ENCODE peak calls at places on chromosome 10, in nine cellular contexts. One of them, this sample, is unnamed.

GRCh38 chr10:68434657-68435056 is 27.6 kb upstream of the RUFY2 start:
- DNase-seq in ovary: no peak
- DNase-seq in uterus: no peak
- DNase-seq in GM12878: no peak
- DNase-seq in IMR-90: peak
- DNase-seq in breast epithelium: no peak
- DNase-seq in tibial nerve: no peak
- DNase-seq in endothelial cell of umbilical vein: no peak
- DNase-seq in body of pancreas: no peak
- DNase-seq in this sample: no peak

GRCh38 chr10:34010891-34011290 is 676.4 kb upstream of the NRP1 start:
- DNase-seq in ovary: no peak
- DNase-seq in breast epithelium: no peak
- DNase-seq in body of pancreas: no peak
- DNase-seq in GM12878: no peak
- DNase-seq in tibial nerve: no peak
- DNase-seq in IMR-90: peak
- DNase-seq in uterus: no peak
- DNase-seq in endothelial cell of umbilical vein: no peak
- DNase-seq in this sample: no peak

GRCh38 chr10:91772461-91772860 is 25.8 kb upstream of the TNKS2 start:
- DNase-seq in IMR-90: no peak
- DNase-seq in tibial nerve: no peak
- DNase-seq in body of pancreas: no peak
- DNase-seq in endothelial cell of umbilical vein: no peak
- DNase-seq in breast epithelium: no peak
- DNase-seq in GM12878: no peak
- DNase-seq in ovary: no peak
- DNase-seq in uterus: no peak
- DNase-seq in this sample: no peak

GRCh38 chr10:14244801-14245211 is 85.9 kb downstream of the FRMD4A start:
- DNase-seq in ovary: no peak
- DNase-seq in GM12878: no peak
- DNase-seq in body of pancreas: no peak
- DNase-seq in endothelial cell of umbilical vein: peak
- DNase-seq in uterus: no peak
- DNase-seq in tibial nerve: no peak
- DNase-seq in breast epithelium: no peak
- DNase-seq in IMR-90: peak
- DNase-seq in this sample: no peak

GRCh38 chr10:1449806-1450205 is 287.5 kb downstream of the ADARB2 start:
- DNase-seq in uterus: no peak
- DNase-seq in GM12878: no peak
- DNase-seq in endothelial cell of umbilical vein: no peak
- DNase-seq in ovary: no peak
- DNase-seq in tibial nerve: no peak
- DNase-seq in breast epithelium: no peak
- DNase-seq in body of pancreas: no peak
- DNase-seq in IMR-90: no peak
- DNase-seq in this sample: no peak

GRCh38 chr10:121952226-121952625 is 22.8 kb downstream of the NSMCE4A start:
- DNase-seq in GM12878: no peak
- DNase-seq in tibial nerve: no peak
- DNase-seq in uterus: no peak
- DNase-seq in ovary: no peak
- DNase-seq in breast epithelium: no peak
- DNase-seq in body of pancreas: no peak
- DNase-seq in IMR-90: peak
- DNase-seq in endothelial cell of umbilical vein: no peak
- DNase-seq in this sample: no peak

GRCh38 chr10:44462338-44462914 is 77.5 kb upstream of the CXCL12 start:
- DNase-seq in tibial nerve: no peak
- DNase-seq in ovary: no peak
- DNase-seq in GM12878: no peak
- DNase-seq in uterus: no peak
- DNase-seq in body of pancreas: no peak
- DNase-seq in IMR-90: no peak
- DNase-seq in endothelial cell of umbilical vein: no peak
- DNase-seq in breast epithelium: no peak
- DNase-seq in this sample: no peak

GRCh38 chr10:7111574-7111973 is 299.3 kb downstream of the SFMBT2 start:
- DNase-seq in GM12878: no peak
- DNase-seq in body of pancreas: no peak
- DNase-seq in ovary: no peak
- DNase-seq in tibial nerve: no peak
- DNase-seq in endothelial cell of umbilical vein: peak
- DNase-seq in uterus: no peak
- DNase-seq in breast epithelium: no peak
- DNase-seq in IMR-90: peak
- DNase-seq in this sample: no peak

GRCh38 chr10:29826801-29827200 is 192.0 kb upstream of the SVIL start:
- DNase-seq in GM12878: no peak
- DNase-seq in endothelial cell of umbilical vein: peak
- DNase-seq in IMR-90: no peak
- DNase-seq in breast epithelium: no peak
- DNase-seq in body of pancreas: no peak
- DNase-seq in ovary: no peak
- DNase-seq in tibial nerve: no peak
- DNase-seq in uterus: no peak
- DNase-seq in this sample: no peak

GRCh38 chr10:60732240-60733188 is 45.8 kb upstream of the CDK1 start:
- DNase-seq in tibial nerve: no peak
- DNase-seq in breast epithelium: peak
- DNase-seq in ovary: peak
- DNase-seq in GM12878: no peak
- DNase-seq in endothelial cell of umbilical vein: no peak
- DNase-seq in uterus: peak
- DNase-seq in body of pancreas: peak
- DNase-seq in IMR-90: no peak
- DNase-seq in this sample: no peak

GRCh38 chr10:70197235-70197952 is 27.1 kb upstream of the SAR1A start:
- DNase-seq in endothelial cell of umbilical vein: no peak
- DNase-seq in uterus: no peak
- DNase-seq in GM12878: no peak
- DNase-seq in IMR-90: no peak
- DNase-seq in breast epithelium: no peak
- DNase-seq in ovary: no peak
- DNase-seq in tibial nerve: no peak
- DNase-seq in body of pancreas: no peak
- DNase-seq in this sample: no peak

GRCh38 chr10:102065561-102066420 is 642 bp downstream of the HPS6 start:
- DNase-seq in breast epithelium: no peak
- DNase-seq in ovary: peak
- DNase-seq in tibial nerve: no peak
- DNase-seq in IMR-90: peak
- DNase-seq in endothelial cell of umbilical vein: no peak
- DNase-seq in GM12878: no peak
- DNase-seq in body of pancreas: peak
- DNase-seq in uterus: peak
- DNase-seq in this sample: no peak

GRCh38 chr10:124025152-124025551 is 68.2 kb downstream of the CHST15 start:
- DNase-seq in breast epithelium: no peak
- DNase-seq in endothelial cell of umbilical vein: no peak
- DNase-seq in tibial nerve: no peak
- DNase-seq in ovary: no peak
- DNase-seq in body of pancreas: no peak
- DNase-seq in uterus: no peak
- DNase-seq in IMR-90: no peak
- DNase-seq in GM12878: no peak
- DNase-seq in this sample: no peak

GRCh38 chr10:3992374-3993178 is 207.6 kb upstream of the KLF6 start:
- DNase-seq in breast epithelium: no peak
- DNase-seq in ovary: peak
- DNase-seq in tibial nerve: no peak
- DNase-seq in body of pancreas: no peak
- DNase-seq in GM12878: no peak
- DNase-seq in IMR-90: no peak
- DNase-seq in endothelial cell of umbilical vein: peak
- DNase-seq in uterus: no peak
- DNase-seq in this sample: no peak

GRCh38 chr10:110461088-110461487 is 36.6 kb upstream of the DUSP5 start:
- DNase-seq in body of pancreas: no peak
- DNase-seq in breast epithelium: no peak
- DNase-seq in endothelial cell of umbilical vein: no peak
- DNase-seq in uterus: no peak
- DNase-seq in IMR-90: no peak
- DNase-seq in GM12878: no peak
- DNase-seq in tibial nerve: no peak
- DNase-seq in ovary: no peak
- DNase-seq in this sample: no peak

GRCh38 chr10:80486151-80486692 is 32.1 kb downstream of the TSPAN14 start:
- DNase-seq in IMR-90: no peak
- DNase-seq in tibial nerve: no peak
- DNase-seq in endothelial cell of umbilical vein: no peak
- DNase-seq in GM12878: no peak
- DNase-seq in uterus: no peak
- DNase-seq in body of pancreas: no peak
- DNase-seq in ovary: no peak
- DNase-seq in breast epithelium: no peak
- DNase-seq in this sample: no peak
- H3K4me3 ChIP-seq in IMR-90: no peak
- H3K4me3 ChIP-seq in tibial nerve: no peak
- H3K4me3 ChIP-seq in endothelial cell of umbilical vein: no peak
- H3K4me3 ChIP-seq in GM12878: no peak
- H3K4me3 ChIP-seq in uterus: no peak
- H3K4me3 ChIP-seq in body of pancreas: no peak
- H3K4me3 ChIP-seq in ovary: no peak
- H3K4me3 ChIP-seq in breast epithelium: no peak
- H3K4me3 ChIP-seq in this sample: no peak

DNA sequence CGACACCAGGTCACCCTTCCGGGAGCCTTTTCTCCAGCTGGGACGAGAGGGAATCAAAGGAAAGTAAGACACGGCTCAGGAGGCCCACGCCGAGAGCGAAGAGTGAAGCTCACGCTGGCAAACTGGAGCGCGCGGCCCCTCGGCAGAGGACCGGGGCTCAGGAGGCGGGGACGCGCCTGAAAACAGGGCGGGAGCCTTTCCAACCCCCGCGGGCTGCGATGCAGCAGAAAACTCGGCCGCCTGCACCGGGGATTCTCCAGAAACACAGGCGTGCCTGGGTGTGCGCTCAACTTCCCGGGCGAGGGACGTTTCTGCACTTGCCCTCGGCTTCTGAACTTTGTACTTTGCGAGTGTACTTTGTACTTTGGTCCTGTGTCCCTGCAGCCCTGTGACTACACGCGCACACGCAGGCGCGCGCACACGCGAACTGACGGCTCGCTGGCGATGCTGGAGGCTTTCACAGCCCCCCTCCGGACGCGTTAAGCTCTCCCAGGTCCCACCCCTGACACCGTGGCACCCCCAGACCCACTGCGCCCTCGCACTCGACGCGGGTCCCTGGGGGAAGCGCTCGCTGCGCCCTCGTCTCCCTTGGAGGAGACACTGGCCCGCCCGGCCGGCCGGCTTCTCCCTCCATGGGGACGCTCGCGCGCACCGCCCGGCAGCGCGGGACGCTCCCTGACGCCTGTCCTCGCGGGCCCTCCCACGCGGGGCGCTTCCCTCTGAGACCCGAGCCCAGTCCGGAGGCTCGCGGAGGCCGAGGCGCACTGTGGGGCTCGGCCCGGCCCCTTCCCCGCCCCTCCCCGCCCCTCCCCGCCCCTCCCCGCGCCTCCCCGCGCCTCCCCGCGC is 588 bp upstream of the PAOX start:
- DNase-seq in tibial nerve: peak
- DNase-seq in breast epithelium: no peak
- DNase-seq in endothelial cell of umbilical vein: peak
- DNase-seq in body of pancreas: peak
- DNase-seq in ovary: peak
- DNase-seq in uterus: peak
- DNase-seq in GM12878: no peak
- DNase-seq in IMR-90: peak
- DNase-seq in this sample: no peak
- TF ChIP-seq POLR2A in tibial nerve: peak
- TF ChIP-seq POLR2A in breast epithelium: no peak
- TF ChIP-seq POLR2A in endothelial cell of umbilical vein: no peak
- TF ChIP-seq POLR2A in body of pancreas: no peak
- TF ChIP-seq POLR2A in ovary: no peak
- TF ChIP-seq POLR2A in uterus: no peak
- TF ChIP-seq POLR2A in GM12878: peak
- TF ChIP-seq POLR2A in IMR-90: no peak
- TF ChIP-seq POLR2A in this sample: no peak

DNA sequence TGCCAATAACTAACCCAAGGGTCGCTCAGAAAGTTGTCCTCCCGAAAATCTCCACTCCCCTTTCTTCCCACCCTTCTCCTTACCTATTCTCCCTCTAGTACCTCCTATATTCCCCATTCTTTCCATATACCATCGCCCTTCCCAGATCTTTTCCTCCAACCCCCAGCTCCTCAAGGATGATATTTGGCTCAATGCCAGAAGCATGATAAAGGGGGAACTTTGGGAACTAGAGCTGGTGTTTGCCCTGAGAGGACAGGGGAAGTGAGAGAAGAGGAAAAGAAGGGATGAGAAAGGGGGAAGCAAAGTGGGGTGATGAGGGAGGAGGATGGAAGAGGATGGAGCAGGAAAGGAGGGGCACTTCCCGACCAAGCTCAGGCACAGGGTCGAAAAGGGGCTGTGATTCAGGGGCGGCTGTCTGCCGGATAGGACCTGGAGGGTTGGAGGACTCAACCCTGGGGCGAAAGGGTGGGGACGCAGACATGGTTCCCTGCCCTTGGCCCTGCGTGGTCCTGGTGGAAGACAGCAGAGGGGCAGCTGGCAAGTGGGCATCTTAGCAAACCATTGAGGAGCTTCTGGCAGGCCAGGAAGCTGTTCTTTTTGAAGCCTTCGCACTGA is 1.8 kb downstream of the OIT3 start:
- DNase-seq in endothelial cell of umbilical vein: no peak
- DNase-seq in body of pancreas: no peak
- DNase-seq in tibial nerve: no peak
- DNase-seq in ovary: no peak
- DNase-seq in GM12878: no peak
- DNase-seq in uterus: no peak
- DNase-seq in IMR-90: no peak
- DNase-seq in breast epithelium: no peak
- DNase-seq in this sample: no peak
- H3K4me3 ChIP-seq in endothelial cell of umbilical vein: no peak
- H3K4me3 ChIP-seq in body of pancreas: no peak
- H3K4me3 ChIP-seq in tibial nerve: no peak
- H3K4me3 ChIP-seq in ovary: no peak
- H3K4me3 ChIP-seq in GM12878: no peak
- H3K4me3 ChIP-seq in uterus: no peak
- H3K4me3 ChIP-seq in IMR-90: no peak
- H3K4me3 ChIP-seq in breast epithelium: no peak
- H3K4me3 ChIP-seq in this sample: no peak

GRCh38 chr10:27240891-27241639 is 468 bp upstream of the ACBD5 start:
- DNase-seq in GM12878: no peak
- DNase-seq in breast epithelium: peak
- DNase-seq in IMR-90: no peak
- DNase-seq in tibial nerve: no peak
- DNase-seq in ovary: peak
- DNase-seq in uterus: peak
- DNase-seq in endothelial cell of umbilical vein: peak
- DNase-seq in body of pancreas: peak
- DNase-seq in this sample: no peak
- TF ChIP-seq POLR2A in GM12878: no peak
- TF ChIP-seq POLR2A in breast epithelium: no peak
- TF ChIP-seq POLR2A in IMR-90: no peak
- TF ChIP-seq POLR2A in tibial nerve: no peak
- TF ChIP-seq POLR2A in ovary: no peak
- TF ChIP-seq POLR2A in uterus: no peak
- TF ChIP-seq POLR2A in endothelial cell of umbilical vein: no peak
- TF ChIP-seq POLR2A in body of pancreas: no peak
- TF ChIP-seq POLR2A in this sample: no peak

This sample was measured in esophagus squamous epithelium.